ENCODE peak calls at places on chromosomes 3 and 15, in eight cellular contexts. G is neural progenitor cell, F is GM12878, T is astrocyte, V is PC-3, O is DND-41, E is cardiac muscle cell, Q is lung. X is an unnamed sample. For H3K4me1, the result is how much of the 10 kb centered on the place peaks cover.

GRCh38 chr3:38843898-38844297 is 27.9 kb upstream of the SCN10A start:
- DNase-seq in G (peak), F (no peak), T (peak), V (peak), O (no peak), E (peak), Q (no peak), X (no peak)

GRCh38 chr3:155089495-155089894 is 9.4 kb downstream of the MME start:
- DNase-seq in G (no peak), F (no peak), T (no peak), V (no peak), O (no peak), E (no peak), Q (no peak), X (no peak)

GRCh38 chr3:99366663-99367429 is 271.5 kb upstream of the COL8A1 start:
- DNase-seq in G (peak), F (no peak), T (no peak), V (peak), O (no peak), E (no peak), Q (no peak), X (no peak)

GRCh38 chr3:127970966-127971592 is 56.0 kb downstream of the KBTBD12 start:
- DNase-seq in G (peak), F (peak), T (peak), V (peak), O (peak), E (peak), Q (no peak), X (no peak)

GRCh38 chr15:45635763-45636292 is 999 bp downstream of the SQOR start:
- DNase-seq in G (no peak), F (no peak), T (no peak), V (no peak), O (no peak), E (no peak), Q (no peak), X (no peak)

GRCh38 chr15:78937132-78937739 is 7.6 kb downstream of the CTSH start:
- DNase-seq in G (no peak), F (no peak), T (no peak), V (no peak), O (peak), E (no peak), Q (no peak), X (no peak)

GRCh38 chr3:73523661-73524060 is 101.1 kb downstream of the PDZRN3 start:
- DNase-seq in G (no peak), F (no peak), T (no peak), V (no peak), O (no peak), E (no peak), Q (no peak), X (no peak)

GRCh38 chr3:13249630-13250395 is 170.3 kb downstream of the NUP210 start:
- DNase-seq in G (no peak), F (no peak), T (no peak), V (no peak), O (peak), E (no peak), Q (no peak), X (no peak)

GRCh38 chr3:38805765-38806386 is 10.1 kb downstream of the SCN10A start:
- DNase-seq in G (peak), F (peak), T (peak), V (peak), O (peak), E (peak), Q (no peak), X (peak)

GRCh38 chr3:42683875-42684593 is 1.3 kb upstream of the KLHL40 start:
- DNase-seq in G (no peak), F (no peak), T (peak), V (peak), O (no peak), E (peak), Q (peak), X (no peak)

GRCh38 chr3:13078158-13078905 is 5.1 kb upstream of the IQSEC1 start:
- DNase-seq in G (no peak), F (no peak), T (no peak), V (no peak), O (peak), E (no peak), Q (no peak), X (no peak)

GRCh38 chr15:44193651-44194396 is 1.2 kb downstream of the FRMD5 start:
- DNase-seq in G (peak), F (no peak), T (peak), V (peak), O (no peak), E (peak), Q (no peak), X (no peak)

GRCh38 chr15:73375012-73375411 is 6.3 kb upstream of the HCN4 start:
- DNase-seq in G (no peak), F (no peak), T (no peak), V (no peak), O (no peak), E (no peak), Q (no peak), X (no peak)

GRCh38 chr3:177528306-177529070 is 331.2 kb upstream of the TBL1XR1 start:
- DNase-seq in G (no peak), F (no peak), T (peak), V (peak), O (no peak), E (no peak), Q (no peak), X (no peak)

GRCh38 chr3:62019906-62020305 is 353.4 kb downstream of the FEZF2 start:
- DNase-seq in G (no peak), F (no peak), T (no peak), V (no peak), O (no peak), E (no peak), Q (no peak), X (no peak)

GRCh38 chr3:40186508-40186907 is 123.0 kb upstream of the EIF1B start:
- DNase-seq in G (no peak), F (no peak), T (no peak), V (no peak), O (no peak), E (no peak), Q (no peak), X (no peak)

GRCh38 chr15:77075528-77075927 is 4.6 kb upstream of the TSPAN3 start:
- DNase-seq in G (no peak), F (no peak), T (peak), V (peak), O (no peak), E (no peak), Q (no peak), X (no peak)

GRCh38 chr3:71089271-71089670 is 494.3 kb downstream of the FOXP1 start:
- DNase-seq in G (no peak), F (no peak), T (no peak), V (peak), O (no peak), E (no peak), Q (no peak), X (no peak)

GRCh38 chr3:106745344-106746168 is 631.7 kb upstream of the CCDC54 start:
- DNase-seq in G (no peak), F (no peak), T (peak), V (no peak), O (no peak), E (no peak), Q (no peak), X (no peak)

GRCh38 chr3:127788436-127788835 is 33.9 kb downstream of the MGLL start:
- DNase-seq in G (no peak), F (no peak), T (no peak), V (no peak), O (no peak), E (no peak), Q (no peak), X (no peak)

GRCh38 chr3:107877936-107878335 is 212.9 kb downstream of the CD47 start:
- DNase-seq in G (peak), F (no peak), T (no peak), V (no peak), O (no peak), E (no peak), Q (no peak), X (no peak)

GRCh38 chr3:99647081-99647480 is 8.7 kb downstream of the COL8A1 start:
- DNase-seq in G (no peak), F (no peak), T (peak), V (no peak), O (no peak), E (no peak), Q (no peak), X (no peak)

GRCh38 chr15:35289029-35289617 is 204.0 kb upstream of the NANOGP8 start:
- DNase-seq in G (peak), F (no peak), T (peak), V (peak), O (no peak), E (peak), Q (no peak), X (no peak)

GRCh38 chr15:78067328-78068241 is 9.9 kb downstream of the TBC1D2B start:
- DNase-seq in G (no peak), F (no peak), T (peak), V (peak), O (no peak), E (no peak), Q (no peak), X (no peak)

GRCh38 chr3:128338536-128339400 is 127.9 kb downstream of the DNAJB8 start:
- DNase-seq in G (no peak), F (no peak), T (no peak), V (no peak), O (no peak), E (peak), Q (no peak), X (no peak)

GRCh38 chr15:101388046-101388445 is 93.0 kb upstream of the SNRPA1 start:
- DNase-seq in G (no peak), F (no peak), T (no peak), V (no peak), O (no peak), E (no peak), Q (no peak), X (no peak)

GRCh38 chr3:61414456-61414855 is 146.9 kb upstream of the PTPRG start:
- DNase-seq in G (no peak), F (no peak), T (no peak), V (no peak), O (no peak), E (no peak), Q (no peak), X (no peak)

GRCh38 chr3:59654120-59654952 is 604.5 kb upstream of the CFAP20DC start:
- DNase-seq in G (no peak), F (no peak), T (peak), V (peak), O (no peak), E (no peak), Q (peak), X (no peak)

GRCh38 chr15:34275154-34275553 is 50.3 kb downstream of the EMC4 start:
- DNase-seq in G (no peak), F (no peak), T (no peak), V (peak), O (no peak), E (no peak), Q (no peak), X (no peak)

GRCh38 chr3:40366203-40367162 is 20.5 kb upstream of the ENTPD3 start:
- DNase-seq in G (no peak), F (no peak), T (no peak), V (peak), O (no peak), E (no peak), Q (no peak), X (no peak)

GRCh38 chr15:80679167-80679804 is 15.8 kb upstream of the ABHD17C start:
- DNase-seq in G (no peak), F (no peak), T (no peak), V (peak), O (no peak), E (no peak), Q (peak), X (no peak)

DNA sequence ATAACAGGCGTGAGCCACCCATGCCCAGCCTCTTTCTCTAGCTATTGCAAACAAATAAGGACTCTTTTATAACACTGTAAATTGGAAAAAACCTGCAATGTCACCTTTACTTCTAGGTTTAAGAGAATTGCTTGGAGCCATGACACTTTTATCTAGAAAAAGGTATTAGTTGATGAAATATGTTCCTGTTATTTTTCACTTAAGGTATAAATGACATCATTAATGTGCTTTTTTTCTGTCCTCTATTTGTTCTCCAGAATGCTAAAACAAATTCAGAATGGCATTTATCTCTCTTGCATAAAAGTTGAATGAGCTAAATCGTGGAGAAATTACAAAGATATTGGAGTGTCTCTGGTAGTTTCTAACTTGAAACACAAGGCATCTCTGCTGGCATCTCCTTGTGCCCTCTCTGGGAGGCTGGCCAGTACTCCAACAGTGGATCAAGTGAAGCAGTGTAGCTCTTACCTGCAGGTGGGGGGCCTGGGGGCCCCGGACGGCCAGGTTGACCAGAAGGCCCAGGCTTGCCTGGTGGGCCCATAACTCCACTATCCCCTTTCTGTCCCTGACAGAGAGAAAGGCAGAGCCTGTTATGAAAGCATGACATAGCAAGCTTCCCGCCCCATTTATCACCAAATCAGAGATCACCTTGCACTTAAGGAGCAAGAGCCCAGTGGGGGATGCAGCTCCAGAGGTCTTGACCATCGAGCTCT is 38.6 kb downstream of the EAF1 start:
- DNase-seq in G (no peak), F (no peak), T (no peak), V (no peak), O (no peak), E (no peak), Q (no peak), X (no peak)
- H3K4me1 ChIP-seq in G (under half), F (under half), T (under half), V (under half), O (under half), E (under half), Q (under half), X (under half)

GRCh38 chr15:94235681-94236080 is 4.3 kb downstream of the MCTP2 start:
- DNase-seq in G (no peak), F (no peak), T (no peak), V (no peak), O (no peak), E (no peak), Q (no peak), X (no peak)
- H3K4me1 ChIP-seq in G (under half), F (under half), T (under half), V (under half), O (under half), E (under half), Q (under half), X (under half)

DNA sequence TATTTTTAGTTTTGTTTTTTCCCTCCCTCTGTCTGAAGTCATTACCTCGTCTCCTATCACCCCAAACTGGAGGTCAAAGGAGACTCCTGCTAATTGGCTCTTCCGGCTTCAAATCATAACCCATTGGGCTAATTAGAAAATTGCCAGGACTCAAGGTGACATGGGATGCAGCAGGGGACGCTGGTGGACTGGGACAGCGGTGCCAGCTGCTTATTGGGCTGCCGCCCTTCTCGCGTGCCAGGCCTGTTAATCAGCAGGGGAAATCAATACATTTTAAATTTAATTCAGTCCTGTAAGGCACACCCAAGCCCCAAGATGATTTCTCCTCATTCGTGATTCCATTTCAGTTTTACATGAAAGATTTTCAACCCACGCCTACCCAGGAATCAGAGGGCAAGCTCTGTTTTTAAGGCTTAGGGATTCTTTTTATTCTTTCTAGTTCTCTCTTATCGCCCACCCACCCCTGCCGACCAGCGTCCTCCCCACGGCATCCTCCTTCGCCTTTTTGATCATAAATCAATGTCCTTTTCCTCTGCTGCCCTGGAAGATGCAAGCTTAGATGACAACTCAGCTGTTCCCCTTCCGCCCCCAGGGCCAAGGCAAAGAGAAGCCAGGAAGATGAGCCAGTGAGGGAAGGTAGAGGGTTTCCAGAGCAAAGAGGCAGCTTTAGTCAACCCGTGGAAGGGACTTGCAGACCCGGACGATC is 329.6 kb downstream of the UACA start:
- DNase-seq in G (no peak), F (no peak), T (no peak), V (no peak), O (no peak), E (no peak), Q (no peak), X (no peak)
- H3K4me1 ChIP-seq in G (half or more), F (under half), T (under half), V (under half), O (half or more), E (under half), Q (under half), X (under half)

GRCh38 chr3:119084371-119085069 is 49.9 kb upstream of the IGSF11 start:
- DNase-seq in G (no peak), F (no peak), T (no peak), V (peak), O (no peak), E (no peak), Q (peak), X (no peak)
- H3K4me1 ChIP-seq in G (under half), F (under half), T (under half), V (under half), O (under half), E (under half), Q (under half), X (under half)

GRCh38 chr3:52428151-52429005 is 16.5 kb downstream of the SEMA3G start:
- DNase-seq in G (peak), F (no peak), T (peak), V (peak), O (peak), E (peak), Q (peak), X (no peak)

GRCh38 chr3:52430416-52430810 is 14.5 kb downstream of the SEMA3G start:
- DNase-seq in G (no peak), F (no peak), T (no peak), V (no peak), O (no peak), E (no peak), Q (no peak), X (no peak)

GRCh38 chr3:52429779-52430415 is 15.0 kb downstream of the SEMA3G start:
- DNase-seq in G (no peak), F (no peak), T (peak), V (no peak), O (no peak), E (no peak), Q (no peak), X (no peak)

GRCh38 chr3:52431459-52432223 is 13.3 kb downstream of the SEMA3G start:
- DNase-seq in G (no peak), F (no peak), T (no peak), V (no peak), O (no peak), E (no peak), Q (no peak), X (no peak)

DNA sequence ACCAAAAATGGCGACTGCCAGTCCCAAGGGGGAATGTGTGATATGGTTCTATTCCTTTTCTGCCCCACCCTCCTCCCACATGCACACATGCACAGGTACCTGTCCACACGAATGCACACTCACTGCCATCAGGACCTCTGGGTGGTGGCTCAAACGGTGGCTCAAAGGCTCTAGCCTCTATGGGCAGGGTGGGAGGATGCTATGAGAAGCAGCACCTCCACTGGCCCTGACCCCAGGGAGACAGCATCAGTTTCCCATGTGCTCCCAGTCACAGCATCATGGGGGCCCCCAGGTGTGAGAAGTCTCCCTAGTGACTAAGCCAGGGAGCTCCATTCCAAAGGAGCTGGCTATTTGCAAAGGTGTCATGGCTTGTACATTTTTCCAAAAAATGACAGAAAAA is 15.9 kb downstream of the SEMA3G start:
- DNase-seq in G (no peak), F (no peak), T (no peak), V (no peak), O (no peak), E (no peak), Q (no peak), X (no peak)
- H3K4me1 ChIP-seq in G (under half), F (under half), T (under half), V (under half), O (under half), E (under half), Q (under half), X (under half)

GRCh38 chr3:193207874-193208273 is 33.1 kb upstream of the PLAAT1 start:
- DNase-seq in G (no peak), F (no peak), T (no peak), V (no peak), O (no peak), E (no peak), Q (no peak), X (no peak)
- H3K4me1 ChIP-seq in G (under half), F (under half), T (under half), V (under half), O (under half), E (under half), Q (under half), X (under half)

DNA sequence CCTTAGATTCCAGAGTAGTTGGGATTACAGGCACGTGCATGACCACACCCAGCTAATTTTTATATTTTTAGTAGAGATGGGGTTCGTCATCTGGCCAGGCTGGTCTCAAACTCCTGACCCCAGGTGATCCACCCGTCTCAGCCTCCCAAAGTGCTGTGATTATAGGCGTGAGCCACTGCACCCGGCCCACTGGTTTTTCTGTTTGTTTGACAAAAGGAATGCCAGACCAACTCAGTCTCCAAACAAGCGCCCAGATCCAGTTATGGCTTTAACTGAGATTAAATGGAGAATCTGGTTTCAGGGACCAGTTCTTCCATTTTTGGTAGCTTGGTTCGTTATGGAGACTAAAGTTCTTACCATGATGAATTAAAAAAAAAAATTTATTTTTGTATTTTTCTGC is 50.8 kb downstream of the CRTC3 start:
- DNase-seq in G (no peak), F (no peak), T (no peak), V (no peak), O (no peak), E (no peak), Q (no peak), X (no peak)
- H3K4me1 ChIP-seq in G (under half), F (under half), T (under half), V (under half), O (under half), E (under half), Q (under half), X (under half)

DNA sequence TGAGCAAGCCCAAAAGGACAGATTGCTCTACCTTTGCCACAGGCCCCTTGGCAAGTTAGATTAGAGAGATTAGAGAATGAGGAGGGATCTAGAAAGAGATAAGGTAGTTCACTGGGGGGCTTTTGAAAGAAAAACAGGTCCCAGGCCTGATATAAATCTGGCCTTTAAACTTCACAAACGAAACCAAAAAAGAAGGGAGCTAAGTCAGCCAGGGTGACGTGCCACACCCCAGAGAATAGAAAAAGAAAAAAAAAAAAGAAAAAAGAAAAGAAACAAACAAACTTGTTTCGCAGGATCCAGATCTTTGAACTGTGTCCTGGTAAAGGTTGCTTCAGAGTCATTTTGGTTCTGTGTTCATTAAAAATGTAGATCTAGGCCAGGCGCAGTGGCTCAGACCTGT is 3.6 kb downstream of the KAT2B start:
- DNase-seq in G (no peak), F (no peak), T (no peak), V (no peak), O (no peak), E (no peak), Q (no peak), X (no peak)
- H3K4me1 ChIP-seq in G (under half), F (under half), T (under half), V (under half), O (under half), E (under half), Q (under half), X (under half)

GRCh38 chr3:45090855-45091254 is 55.3 kb downstream of the CDCP1 start:
- DNase-seq in G (no peak), F (no peak), T (no peak), V (no peak), O (no peak), E (no peak), Q (no peak), X (no peak)
- H3K4me1 ChIP-seq in G (under half), F (under half), T (under half), V (half or more), O (under half), E (under half), Q (under half), X (under half)

X was measured in naive thymus-derived CD4-positive, alpha-beta T cell.